ENCODE peak calls at places on chromosomes 6 and 20, in five cellular contexts. One of them, this sample, is unnamed.

GRCh38 chr20:5973971-5974370 is 23.5 kb downstream of the MCM8 start:
- DNase-seq in H9: no peak
- DNase-seq in MM.1S: no peak
- DNase-seq in uterus: no peak
- DNase-seq in AG09319: no peak
- DNase-seq in this sample: no peak

GRCh38 chr20:16209826-16210365 is 363.4 kb downstream of the KIF16B start:
- DNase-seq in uterus: no peak
- DNase-seq in H9: no peak
- DNase-seq in MM.1S: no peak
- DNase-seq in AG09319: peak; percentile 44
- DNase-seq in this sample: no peak

GRCh38 chr20:51508158-51508557 is 34.4 kb downstream of the NFATC2 start:
- DNase-seq in uterus: no peak
- DNase-seq in AG09319: no peak
- DNase-seq in MM.1S: no peak
- DNase-seq in H9: no peak
- DNase-seq in this sample: no peak

GRCh38 chr20:16785221-16785620 is 37.1 kb downstream of the OTOR start:
- DNase-seq in AG09319: no peak
- DNase-seq in MM.1S: no peak
- DNase-seq in H9: no peak
- DNase-seq in uterus: no peak
- DNase-seq in this sample: no peak

GRCh38 chr6:88780714-88781389 is 182.6 kb downstream of the RNGTT start:
- DNase-seq in uterus: peak; percentile 27
- DNase-seq in H9: peak; percentile 66
- DNase-seq in AG09319: peak; percentile 45
- DNase-seq in MM.1S: peak; percentile 66
- DNase-seq in this sample: no peak

GRCh38 chr6:33277663-33278391 is 904 bp downstream of the B3GALT4 start:
- DNase-seq in MM.1S: no peak
- DNase-seq in uterus: no peak
- DNase-seq in AG09319: no peak
- DNase-seq in H9: peak; percentile 49
- DNase-seq in this sample: peak; percentile 62

GRCh38 chr6:20350215-20350614 is 51.5 kb upstream of the E2F3 start:
- DNase-seq in H9: no peak
- DNase-seq in MM.1S: no peak
- DNase-seq in AG09319: no peak
- DNase-seq in uterus: no peak
- DNase-seq in this sample: no peak

GRCh38 chr20:1841554-1842140 is 53.6 kb upstream of the SIRPA start:
- DNase-seq in AG09319: no peak
- DNase-seq in H9: no peak
- DNase-seq in MM.1S: no peak
- DNase-seq in uterus: no peak
- DNase-seq in this sample: no peak

GRCh38 chr6:142942805-142943227 is 2.2 kb downstream of the HIVEP2 start:
- DNase-seq in uterus: no peak
- DNase-seq in H9: no peak
- DNase-seq in MM.1S: peak; percentile 43
- DNase-seq in AG09319: no peak
- DNase-seq in this sample: no peak

GRCh38 chr6:160226118-160226541 is 32.5 kb downstream of the SLC22A2 start:
- DNase-seq in uterus: no peak
- DNase-seq in H9: no peak
- DNase-seq in MM.1S: no peak
- DNase-seq in AG09319: no peak
- DNase-seq in this sample: no peak

GRCh38 chr20:60695223-60695622 is 556.8 kb upstream of the CDH4 start:
- DNase-seq in MM.1S: no peak
- DNase-seq in uterus: no peak
- DNase-seq in H9: no peak
- DNase-seq in AG09319: peak; percentile 31
- DNase-seq in this sample: no peak

GRCh38 chr6:133764011-133764812 is 124.7 kb upstream of the TCF21 start:
- DNase-seq in AG09319: peak; percentile 38
- DNase-seq in uterus: no peak
- DNase-seq in H9: no peak
- DNase-seq in MM.1S: no peak
- DNase-seq in this sample: no peak

GRCh38 chr6:166228425-166228824 is 60.8 kb upstream of the TBXT start:
- DNase-seq in uterus: no peak
- DNase-seq in AG09319: no peak
- DNase-seq in H9: no peak
- DNase-seq in MM.1S: no peak
- DNase-seq in this sample: no peak

GRCh38 chr20:44039741-44040140 is 125.1 kb downstream of the TOX2 start:
- DNase-seq in uterus: no peak
- DNase-seq in AG09319: no peak
- DNase-seq in H9: no peak
- DNase-seq in MM.1S: no peak
- DNase-seq in this sample: no peak

GRCh38 chr6:29146154-29146553 is 24.6 kb upstream of the OR2J2 start:
- DNase-seq in AG09319: no peak
- DNase-seq in MM.1S: no peak
- DNase-seq in uterus: no peak
- DNase-seq in H9: no peak
- DNase-seq in this sample: no peak

GRCh38 chr6:71294121-71294523 is 5.5 kb downstream of the OGFRL1 start:
- DNase-seq in MM.1S: no peak
- DNase-seq in uterus: no peak
- DNase-seq in AG09319: peak; percentile 82
- DNase-seq in H9: no peak
- DNase-seq in this sample: no peak

GRCh38 chr6:111631018-111631417 is 25.3 kb upstream of the TRAF3IP2 start:
- DNase-seq in MM.1S: no peak
- DNase-seq in H9: no peak
- DNase-seq in uterus: peak; percentile 16
- DNase-seq in AG09319: no peak
- DNase-seq in this sample: no peak

GRCh38 chr20:24770628-24771556 is 178.2 kb upstream of the CST7 start:
- DNase-seq in AG09319: no peak
- DNase-seq in uterus: no peak
- DNase-seq in MM.1S: no peak
- DNase-seq in H9: peak; percentile 12
- DNase-seq in this sample: no peak

GRCh38 chr6:41288025-41288777 is 1.7 kb upstream of the TREM1 start:
- DNase-seq in MM.1S: peak; percentile 70
- DNase-seq in uterus: no peak
- DNase-seq in AG09319: no peak
- DNase-seq in H9: no peak
- DNase-seq in this sample: peak; percentile 51

GRCh38 chr20:19886666-19887288 is 128.7 kb downstream of the RIN2 start:
- DNase-seq in MM.1S: no peak
- DNase-seq in uterus: no peak
- DNase-seq in H9: no peak
- DNase-seq in AG09319: no peak
- DNase-seq in this sample: no peak

GRCh38 chr20:44070139-44070900 is 116.7 kb downstream of the JPH2 start:
- DNase-seq in H9: no peak
- DNase-seq in uterus: no peak
- DNase-seq in MM.1S: peak; percentile 73
- DNase-seq in AG09319: no peak
- DNase-seq in this sample: no peak

GRCh38 chr6:18465410-18466154 is 78.4 kb downstream of the RNF144B start:
- DNase-seq in AG09319: no peak
- DNase-seq in MM.1S: no peak
- DNase-seq in uterus: no peak
- DNase-seq in H9: no peak
- DNase-seq in this sample: no peak

GRCh38 chr20:49725694-49726093 is 12.0 kb upstream of the B4GALT5 start:
- DNase-seq in MM.1S: no peak
- DNase-seq in uterus: no peak
- DNase-seq in H9: no peak
- DNase-seq in AG09319: no peak
- DNase-seq in this sample: no peak

GRCh38 chr20:7195704-7196103 is 428.2 kb downstream of the BMP2 start:
- DNase-seq in MM.1S: no peak
- DNase-seq in AG09319: peak; percentile 43
- DNase-seq in uterus: no peak
- DNase-seq in H9: no peak
- DNase-seq in this sample: no peak

GRCh38 chr20:16701296-16701695 is 28.5 kb upstream of the SNRPB2 start:
- DNase-seq in uterus: no peak
- DNase-seq in MM.1S: no peak
- DNase-seq in AG09319: no peak
- DNase-seq in H9: peak; percentile 34
- DNase-seq in this sample: no peak

GRCh38 chr6:119742188-119742803 is 392.7 kb upstream of the MAN1A1 start:
- DNase-seq in H9: peak; percentile 73
- DNase-seq in uterus: no peak
- DNase-seq in AG09319: no peak
- DNase-seq in MM.1S: peak; percentile 74
- DNase-seq in this sample: peak; percentile 15

GRCh38 chr20:13515796-13516533 is 122.8 kb downstream of the TASP1 start:
- DNase-seq in AG09319: peak; percentile 36
- DNase-seq in MM.1S: no peak
- DNase-seq in H9: no peak
- DNase-seq in uterus: no peak
- DNase-seq in this sample: no peak

GRCh38 chr6:73704260-73704659 is 8.3 kb downstream of the CD109 start:
- DNase-seq in AG09319: peak; percentile 86
- DNase-seq in MM.1S: no peak
- DNase-seq in H9: no peak
- DNase-seq in uterus: no peak
- DNase-seq in this sample: no peak

DNA sequence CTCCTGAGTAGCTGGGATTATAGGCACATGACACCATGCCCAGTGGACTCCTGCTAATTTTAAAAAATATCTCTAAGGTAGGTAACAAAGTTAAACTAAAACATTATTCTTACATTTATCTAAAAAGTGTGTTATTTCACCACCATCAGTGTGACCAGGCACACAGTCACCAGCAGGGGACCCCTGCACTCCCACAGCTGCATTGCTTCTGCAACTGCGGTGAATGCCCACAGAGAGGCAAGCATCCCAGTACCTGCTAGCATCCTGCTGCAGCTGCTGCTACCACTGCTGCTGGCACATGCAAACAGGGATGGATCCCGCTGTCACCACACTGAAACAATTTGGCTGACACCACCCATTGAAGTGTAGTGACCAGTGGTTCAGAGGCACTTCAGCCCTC is 21.9 kb upstream of the EPB41L2 start:
- DNase-seq in H9: peak; percentile 43
- DNase-seq in uterus: no peak
- DNase-seq in AG09319: no peak
- DNase-seq in MM.1S: no peak
- DNase-seq in this sample: no peak
- TF ChIP-seq CTCF in H9: peak; percentile 50
- TF ChIP-seq CTCF in uterus: no peak
- TF ChIP-seq CTCF in AG09319: no peak
- TF ChIP-seq CTCF in MM.1S: no peak
- TF ChIP-seq CTCF in this sample: no peak

DNA sequence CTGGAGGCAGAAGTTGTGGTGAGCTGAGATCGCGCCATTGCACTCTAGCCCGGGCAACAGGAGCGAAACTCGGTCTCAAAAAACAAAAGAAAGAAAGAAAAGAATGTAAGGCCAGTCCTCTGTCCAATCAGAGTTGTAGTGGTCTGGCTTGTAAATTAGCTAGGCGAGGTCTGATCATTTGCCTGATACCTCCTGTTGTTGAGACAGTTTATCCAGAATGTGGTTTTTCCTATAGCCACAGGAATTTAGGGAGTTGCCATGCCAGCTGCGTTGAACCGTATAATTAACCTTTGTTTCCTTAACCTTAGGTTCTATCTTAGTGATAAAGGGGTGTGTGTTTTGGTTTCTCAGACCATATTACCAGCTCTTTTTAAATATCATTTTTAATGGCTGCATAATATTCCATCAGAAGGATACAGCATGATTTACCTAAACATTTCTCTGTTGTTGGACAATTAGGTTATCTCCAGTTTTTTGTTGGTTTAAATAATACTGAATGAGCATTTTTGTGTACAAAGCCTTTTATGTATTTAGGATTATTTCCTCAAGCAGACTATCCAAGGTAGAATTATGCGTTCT is 11.7 kb upstream of the PPARD start:
- DNase-seq in AG09319: no peak
- DNase-seq in H9: no peak
- DNase-seq in MM.1S: no peak
- DNase-seq in uterus: no peak
- DNase-seq in this sample: no peak
- TF ChIP-seq CTCF in AG09319: no peak
- TF ChIP-seq CTCF in H9: no peak
- TF ChIP-seq CTCF in MM.1S: no peak
- TF ChIP-seq CTCF in uterus: no peak
- TF ChIP-seq CTCF in this sample: no peak

DNA sequence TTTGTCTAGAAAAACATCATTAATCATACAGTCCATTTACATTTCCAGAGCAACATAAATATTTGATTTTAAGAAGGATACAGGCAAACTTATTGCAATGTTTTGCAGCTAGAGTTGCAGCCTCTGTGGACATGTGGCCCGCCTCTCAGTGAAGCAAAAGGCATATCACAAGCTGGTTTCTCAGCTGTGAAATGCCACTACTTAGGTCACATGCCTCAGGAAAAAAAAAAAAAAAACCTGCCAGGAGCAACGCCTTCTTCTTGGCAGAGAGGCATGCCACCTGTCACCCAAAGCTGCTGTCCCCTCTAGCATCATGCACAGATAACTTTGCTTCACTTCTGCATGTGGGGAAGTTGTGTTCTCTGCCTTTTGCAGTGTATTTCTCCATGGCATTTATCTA is 18.5 kb downstream of the GRM1 start:
- DNase-seq in H9: no peak
- DNase-seq in uterus: no peak
- DNase-seq in MM.1S: no peak
- DNase-seq in AG09319: no peak
- DNase-seq in this sample: no peak
- TF ChIP-seq CTCF in H9: no peak
- TF ChIP-seq CTCF in uterus: no peak
- TF ChIP-seq CTCF in MM.1S: no peak
- TF ChIP-seq CTCF in AG09319: no peak
- TF ChIP-seq CTCF in this sample: no peak

DNA sequence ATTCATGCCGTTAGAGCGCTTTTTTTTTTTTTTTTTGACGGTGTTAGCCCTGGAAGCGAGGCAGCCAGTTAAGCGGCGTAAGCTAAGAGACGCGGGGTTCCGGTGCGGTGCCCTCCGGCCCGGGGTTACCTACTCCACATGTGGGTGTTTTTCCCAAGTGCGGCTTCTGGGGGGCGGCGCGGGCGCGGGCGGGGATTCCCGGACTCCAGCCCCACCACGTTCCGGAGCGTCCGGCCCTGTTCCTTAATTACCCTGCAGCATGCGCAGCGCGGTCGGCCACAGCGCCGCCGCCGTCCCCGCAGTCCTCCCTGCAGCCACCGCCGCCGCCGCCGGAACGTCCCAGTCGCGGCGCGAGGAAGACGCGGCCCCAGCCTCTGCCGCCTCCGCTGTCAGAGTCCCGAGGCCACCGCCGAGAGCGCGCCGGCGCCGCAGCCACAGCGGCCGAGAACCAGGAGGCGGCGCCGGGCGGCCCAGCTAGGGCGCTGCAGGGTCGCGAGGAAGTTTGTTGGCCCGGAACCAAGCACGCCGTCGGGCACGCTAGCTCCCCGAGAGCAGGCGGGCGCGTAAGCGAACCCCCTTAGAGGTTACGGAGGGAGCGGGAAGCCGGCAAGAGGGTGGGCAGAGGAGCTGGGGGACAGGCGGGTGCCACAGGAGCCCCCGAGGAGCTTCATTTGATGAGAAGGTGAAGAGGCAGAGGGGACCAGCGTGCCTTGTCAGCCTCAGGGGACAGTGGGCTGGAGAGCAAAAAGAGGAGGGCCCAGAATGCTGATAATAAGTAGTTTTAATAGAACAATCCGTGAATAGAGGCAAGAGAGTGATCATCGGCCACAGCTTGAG is 937 bp downstream of the COL19A1 start:
- DNase-seq in AG09319: no peak
- DNase-seq in uterus: no peak
- DNase-seq in H9: peak; percentile 62
- DNase-seq in MM.1S: peak; percentile 74
- DNase-seq in this sample: peak; percentile 77
- TF ChIP-seq CTCF in AG09319: no peak
- TF ChIP-seq CTCF in uterus: peak; percentile 28
- TF ChIP-seq CTCF in H9: no peak
- TF ChIP-seq CTCF in MM.1S: peak; percentile 24
- TF ChIP-seq CTCF in this sample: peak; percentile 49